ENCODE peak calls at places on chromosomes 6 and 20, in seven cellular contexts. S is progenitor cell of endocrine pancreas; W is activated CD8-positive, alpha-beta T cell treated with anti-CD3 and anti-CD28 coated beads for 36 hours; N is A549; R is neural crest cell; O is chondrocyte; A is hepatocyte. Y is an unnamed sample.

GRCh38 chr6:117440558-117441525 is 15.1 kb upstream of the ROS1 start:
- DNase-seq in A (no peak), O (no peak), N (peak; percentile 88), R (no peak), S (no peak), W (no peak), Y (no peak)

GRCh38 chr20:13284830-13285229 is 63.8 kb downstream of the ISM1 start:
- DNase-seq in S (no peak), R (no peak), O (no peak), A (no peak), W (no peak), N (no peak), Y (no peak)

GRCh38 chr6:133804263-133804662 is 84.7 kb upstream of the TCF21 start:
- DNase-seq in O (no peak), N (no peak), R (no peak), A (no peak), S (no peak), W (no peak), Y (no peak)

GRCh38 chr6:149846321-149846720 is 17.8 kb downstream of the LRP11 start:
- DNase-seq in R (no peak), W (no peak), S (no peak), A (no peak), O (no peak), N (peak; percentile 39), Y (no peak)

GRCh38 chr6:30163090-30163917 is at the start of gene TRIM15:
- DNase-seq in S (no peak), O (no peak), A (peak; percentile 78), R (no peak), W (peak; percentile 84), N (no peak), Y (peak; percentile 56)

GRCh38 chr20:44976698-44977097 is 10.4 kb downstream of the STK4 start:
- DNase-seq in R (no peak), W (no peak), N (no peak), S (no peak), A (no peak), O (no peak), Y (no peak)

GRCh38 chr6:13766201-13766634 is 48.1 kb downstream of the MCUR1 start:
- DNase-seq in S (no peak), A (peak; percentile 24), R (no peak), N (no peak), W (no peak), O (no peak), Y (no peak)

GRCh38 chr6:169591616-169592015 is 110.2 kb downstream of the WDR27 start:
- DNase-seq in R (no peak), N (no peak), O (no peak), W (no peak), S (no peak), A (no peak), Y (no peak)

GRCh38 chr20:36988494-36988966 is 37.0 kb upstream of the SAMHD1 start:
- DNase-seq in N (no peak), W (peak; percentile 44), R (no peak), O (no peak), A (no peak), S (no peak), Y (no peak)

GRCh38 chr6:85431271-85431670 is 18.6 kb upstream of the NT5E start:
- DNase-seq in A (no peak), S (no peak), O (no peak), R (no peak), W (no peak), N (no peak), Y (no peak)

GRCh38 chr6:11350294-11350693 is 117.8 kb upstream of the NEDD9 start:
- DNase-seq in S (no peak), W (peak; percentile 32), O (no peak), N (no peak), A (no peak), R (no peak), Y (no peak)

GRCh38 chr6:170363255-170363654 is 56.7 kb downstream of the FAM120B start:
- DNase-seq in N (no peak), R (no peak), A (no peak), O (no peak), W (no peak), S (no peak), Y (no peak)

GRCh38 chr6:43262000-43262779 is 18.9 kb downstream of the TTBK1 start:
- DNase-seq in N (no peak), A (peak; percentile 73), O (no peak), S (no peak), R (no peak), W (no peak), Y (no peak)

GRCh38 chr6:24997186-24997585 is 61.4 kb upstream of the RIPOR2 start:
- DNase-seq in A (no peak), N (no peak), O (no peak), W (no peak), R (no peak), S (no peak), Y (no peak)
- TF ChIP-seq CTCF in A (no peak), N (no peak), O (no peak), W (no peak), R (no peak), S (no peak), Y (no peak)

DNA sequence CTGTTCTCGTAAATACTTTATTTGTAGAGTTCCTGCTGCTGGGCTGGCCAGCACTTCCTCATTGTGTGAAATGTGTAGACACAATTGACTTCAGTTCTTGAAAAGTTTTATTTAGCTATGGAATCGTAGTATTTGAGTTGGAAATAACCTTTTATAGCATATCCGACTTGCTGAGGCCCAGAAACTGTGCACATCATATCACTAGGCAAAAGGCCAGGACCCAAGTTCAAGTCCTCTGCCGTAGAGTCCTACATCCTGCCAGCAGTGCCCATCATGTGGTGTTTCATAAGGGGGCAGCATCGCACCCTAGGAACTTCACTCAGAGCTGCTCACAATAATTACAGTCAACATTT is 207.7 kb upstream of the SNX9 start:
- DNase-seq in O (no peak), N (peak; percentile 6), R (no peak), S (no peak), W (peak; percentile 31), A (no peak), Y (no peak)
- TF ChIP-seq CTCF in O (peak; percentile 41), N (no peak), R (no peak), S (no peak), W (no peak), A (no peak), Y (no peak)

DNA sequence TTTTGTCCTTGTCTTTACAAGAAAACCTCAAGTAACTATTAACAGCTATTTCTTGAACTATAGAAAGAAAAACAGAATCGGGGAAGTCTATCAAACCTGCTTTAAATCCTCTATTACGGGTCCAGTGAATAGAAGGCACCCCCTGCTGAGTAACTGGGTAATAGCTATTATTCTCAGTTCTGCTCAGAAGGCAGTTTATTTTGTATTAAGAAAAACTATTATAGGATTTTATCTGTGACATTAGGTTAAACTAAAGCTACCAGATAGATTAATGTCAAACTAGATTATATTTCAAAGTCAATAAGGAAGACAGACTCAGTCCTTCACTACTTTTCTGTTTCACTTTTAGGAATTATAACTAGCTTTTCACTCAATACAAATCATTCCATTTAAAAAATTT is 93.7 kb downstream of the DST start:
- DNase-seq in R (no peak), S (no peak), A (no peak), W (no peak), O (no peak), N (no peak), Y (no peak)
- TF ChIP-seq CTCF in R (no peak), S (peak; percentile 19), A (peak; percentile 47), W (no peak), O (peak; percentile 75), N (no peak), Y (peak; percentile 28)

DNA sequence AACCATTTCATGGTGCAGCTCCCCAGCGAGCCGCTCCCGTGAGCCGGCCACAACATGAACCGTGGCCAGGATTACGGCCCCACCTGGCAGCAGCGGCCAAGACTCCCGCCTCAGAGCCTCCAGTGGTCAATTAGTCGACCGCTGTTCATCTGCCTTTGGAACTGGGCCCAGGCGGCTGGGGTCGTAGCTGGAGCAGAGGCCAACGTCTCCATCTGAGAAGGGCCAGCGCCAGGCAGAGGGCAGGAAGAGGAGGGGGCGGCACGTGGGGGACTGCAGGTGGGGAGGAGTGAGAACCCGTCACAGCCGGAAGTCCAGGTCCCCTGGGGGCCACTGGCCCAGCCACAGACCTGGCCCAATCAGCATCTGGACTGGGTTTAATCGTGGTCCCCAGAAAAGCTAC is 184.3 kb downstream of the TAF4 start:
- DNase-seq in W (no peak), S (no peak), N (no peak), O (no peak), A (no peak), R (no peak), Y (no peak)
- TF ChIP-seq CTCF in W (no peak), S (no peak), N (no peak), O (no peak), A (no peak), R (no peak), Y (no peak)

DNA sequence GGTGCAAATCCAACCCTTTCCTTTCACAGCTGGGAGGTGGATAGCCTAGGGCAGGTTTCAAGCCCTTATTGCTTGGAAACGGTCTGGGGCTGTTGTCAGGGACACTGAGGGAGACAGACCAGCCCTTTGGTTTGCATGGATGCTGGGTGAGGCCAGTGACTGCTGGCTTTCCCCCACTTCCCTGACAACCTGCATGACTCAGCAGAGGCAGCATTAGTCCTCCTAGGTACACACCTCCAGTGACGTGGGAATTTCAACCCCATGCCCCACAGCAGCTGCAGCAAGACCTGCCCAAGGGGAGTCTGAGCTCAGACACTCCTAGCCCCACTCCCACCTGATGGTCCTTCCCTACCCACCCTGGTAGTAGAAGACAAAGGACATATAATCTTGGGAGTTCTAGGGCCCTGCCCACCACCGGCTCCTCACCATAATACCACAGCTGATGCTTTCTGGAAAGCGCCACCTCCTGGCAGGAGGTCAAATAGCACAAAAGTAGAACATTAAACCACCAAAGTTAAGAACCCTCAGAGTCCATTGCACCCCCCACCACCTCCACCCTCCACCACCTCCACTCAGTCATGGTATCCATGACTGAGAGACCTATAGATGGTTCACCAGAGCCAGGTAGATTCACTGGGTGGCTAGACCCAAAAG is 797.8 kb upstream of the MAN1A1 start:
- DNase-seq in R (no peak), A (no peak), N (peak; percentile 1), S (no peak), O (peak; percentile 46), W (peak; percentile 14), Y (no peak)
- TF ChIP-seq CTCF in R (peak; percentile 33), A (no peak), N (no peak), S (no peak), O (peak; percentile 35), W (no peak), Y (peak; percentile 12)

GRCh38 chr6:95279641-95280040 is 297.7 kb upstream of the MANEA start:
- DNase-seq in W (no peak), N (no peak), S (no peak), O (no peak), R (no peak), A (no peak), Y (no peak)

GRCh38 chr6:95280690-95281273 is 296.6 kb upstream of the MANEA start:
- DNase-seq in S (no peak), R (no peak), N (peak; percentile 40), A (peak; percentile 69), O (no peak), W (no peak), Y (no peak)
- TF ChIP-seq CTCF in S (peak; percentile 66), R (peak; percentile 66), N (no peak), A (peak; percentile 63), O (peak; percentile 81), W (no peak), Y (peak; percentile 60)

GRCh38 chr20:34302723-34303528 is at the start of gene AHCY:
- DNase-seq in W (peak; percentile 97), S (peak; percentile 96), N (peak; percentile 98), O (peak; percentile 98), A (peak; percentile 98), R (peak; percentile 98), Y (peak; percentile 96)
- TF ChIP-seq CTCF in W (no peak), S (peak; percentile 30), N (no peak), O (peak; percentile 72), A (peak; percentile 24), R (peak; percentile 16), Y (no peak)